ENCODE peak calls at places on chromosome 18, in five cellular contexts. T is activated CD4-positive, CD25-positive, alpha-beta regulatory T cell treated with anti-CD3 and anti-CD28 coated beads, Interleukin-2, amount 50 U/mL, for 72 hours; J is non-pigmented ciliary epithelial cell; S is stimulated activated CD4-positive, alpha-beta T cell treated with anti-CD3 and anti-CD28 coated beads, TNF-alpha, amount 100 ng/mL, for 24 hours; O is activated naive CD8-positive, alpha-beta T cell treated with anti-CD3 and anti-CD28 coated beads, Interleukin-2, amount 50 U/mL, for 24 hours. Y is an unnamed sample.

GRCh38 chr18:3265564-3266033 is 3.7 kb downstream of the MYL12B start:
- DNase-seq in O (no peak), S (no peak), J (no peak), T (no peak), Y (peak; percentile 31)

GRCh38 chr18:78717051-78717765 is 262.4 kb upstream of the SALL3 start:
- DNase-seq in S (no peak), J (no peak), O (no peak), T (no peak), Y (no peak)

GRCh38 chr18:12307251-12307736 is 747 bp upstream of the TUBB6 start:
- DNase-seq in O (no peak), J (peak; percentile 34), S (no peak), T (no peak), Y (peak; percentile 73)

GRCh38 chr18:79169958-79170555 is 100.9 kb downstream of the ATP9B start:
- DNase-seq in J (no peak), O (no peak), S (no peak), T (no peak), Y (peak; percentile 18)

GRCh38 chr18:6279308-6279707 is 135.4 kb downstream of the L3MBTL4 start:
- DNase-seq in J (no peak), T (no peak), S (no peak), O (no peak), Y (no peak)

GRCh38 chr18:45702871-45703270 is 21.1 kb upstream of the SLC14A1 start:
- DNase-seq in T (no peak), O (no peak), S (no peak), J (no peak), Y (no peak)

GRCh38 chr18:79644666-79645057 is 34.9 kb upstream of the CTDP1 start:
- DNase-seq in J (no peak), T (no peak), O (no peak), S (no peak), Y (no peak)

GRCh38 chr18:9849407-9849961 is 36.3 kb upstream of the TXNDC2 start:
- DNase-seq in S (no peak), J (no peak), T (no peak), O (no peak), Y (no peak)

Y was measured in AG08395.